ENCODE peak calls at places on chromosome 2, in five cellular contexts. T is HuH-7; U is left ventricle myocardium inferior; Q is CD8-positive, alpha-beta memory T cell; V is foreskin fibroblast. M is an unnamed sample.

GRCh38 chr2:101524811-101525430 is 50.0 kb upstream of the RFX8 start:
- DNase-seq in T (no peak), U (no peak), Q (no peak), V (peak; percentile 45), M (no peak)

GRCh38 chr2:54956392-54956722 is 93.9 kb downstream of the RTN4 start:
- DNase-seq in T (no peak), U (no peak), Q (no peak), V (no peak), M (no peak)

GRCh38 chr2:26345554-26346453 is at the start of gene SELENOI:
- DNase-seq in T (peak; percentile 86), U (peak; percentile 98), Q (peak; percentile 99), V (peak; percentile 98), M (peak; percentile 99)

GRCh38 chr2:86285981-86286380 is 51.4 kb downstream of the REEP1 start:
- DNase-seq in T (no peak), U (no peak), Q (no peak), V (no peak), M (no peak)

GRCh38 chr2:23292024-23292423 is 93.0 kb upstream of the KLHL29 start:
- DNase-seq in T (peak; percentile 40), U (no peak), Q (no peak), V (no peak), M (no peak)

GRCh38 chr2:235551965-235552364 is 58.1 kb downstream of the AGAP1 start:
- DNase-seq in T (peak; percentile 74), U (peak; percentile 38), Q (no peak), V (peak; percentile 34), M (no peak)

GRCh38 chr2:8146329-8147048 is 535.4 kb upstream of the ID2 start:
- DNase-seq in T (no peak), U (no peak), Q (no peak), V (no peak), M (no peak)

GRCh38 chr2:183125659-183126341 is 1.6 kb downstream of the NUP35 start:
- DNase-seq in T (no peak), U (no peak), Q (no peak), V (no peak), M (no peak)